ENCODE peak calls at places on chromosomes 16 and 17, in four cellular contexts. X is fibroblast of lung; M is naive thymus-derived CD4-positive, alpha-beta T cell; K is SK-N-SH. V is an unnamed sample.

GRCh38 chr16:85781685-85782370 is 17.5 kb downstream of the EMC8 start:
- DNase-seq in X (peak; percentile 82), M (no peak), K (no peak), V (no peak)

GRCh38 chr16:3797473-3797872 is 80.1 kb upstream of the TRAP1 start:
- DNase-seq in X (no peak), M (no peak), K (no peak), V (no peak)

GRCh38 chr16:472199-472504 is 46.7 kb downstream of the RAB11FIP3 start:
- DNase-seq in X (no peak), M (no peak), K (no peak), V (no peak)

GRCh38 chr17:8056232-8056975 is 17.5 kb downstream of the ALOX15B start:
- DNase-seq in X (peak; percentile 83), M (no peak), K (no peak), V (peak; percentile 44)

GRCh38 chr17:73304971-73305786 is 6.6 kb downstream of the CDC42EP4 start:
- DNase-seq in X (peak; percentile 83), M (no peak), K (no peak), V (peak; percentile 31)

GRCh38 chr17:17107891-17108680 is 65.8 kb downstream of the MPRIP start:
- DNase-seq in X (peak; percentile 82), M (no peak), K (peak; percentile 38), V (no peak)

GRCh38 chr16:80583466-80583865 is 42.7 kb downstream of the DYNLRB2 start:
- DNase-seq in X (peak; percentile 34), M (no peak), K (no peak), V (no peak)

GRCh38 chr16:71311553-71312158 is 22.5 kb upstream of the CMTR2 start:
- DNase-seq in X (peak; percentile 6), M (peak; percentile 16), K (peak; percentile 61), V (no peak)

GRCh38 chr16:3456374-3456773 is 12.9 kb downstream of the NAA60 start:
- DNase-seq in X (no peak), M (no peak), K (no peak), V (no peak)

GRCh38 chr17:74185786-74186185 is 17.7 kb upstream of the RPL38 start:
- DNase-seq in X (no peak), M (no peak), K (no peak), V (no peak)

GRCh38 chr17:8859804-8860430 is 7.6 kb downstream of the PIK3R6 start:
- DNase-seq in X (no peak), M (no peak), K (no peak), V (no peak)

GRCh38 chr16:48330847-48331204 is 54.4 kb downstream of the SIAH1 start:
- DNase-seq in X (no peak), M (no peak), K (no peak), V (no peak)

GRCh38 chr16:48123104-48123788 is 32.5 kb downstream of the ABCC12 start:
- DNase-seq in X (peak; percentile 97), M (no peak), K (no peak), V (peak; percentile 98)

GRCh38 chr16:71344315-71344905 is 14.1 kb upstream of the CALB2 start:
- DNase-seq in X (no peak), M (no peak), K (no peak), V (no peak)

GRCh38 chr16:84543931-84544776 is 39.7 kb upstream of the MEAK7 start:
- DNase-seq in X (no peak), M (peak; percentile 28), K (no peak), V (no peak)

GRCh38 chr17:21042434-21043295 is at the start of gene USP22:
- DNase-seq in X (no peak), M (no peak), K (peak; percentile 92), V (no peak)

GRCh38 chr17:7295230-7296180 is 1.1 kb upstream of the YBX2 start:
- DNase-seq in X (no peak), M (no peak), K (peak; percentile 14), V (no peak)

GRCh38 chr17:55056530-55056929 is 88.0 kb downstream of the STXBP4 start:
- DNase-seq in X (no peak), M (no peak), K (peak; percentile 13), V (no peak)

GRCh38 chr16:3861808-3862451 is 18.6 kb downstream of the CREBBP start:
- DNase-seq in X (no peak), M (no peak), K (no peak), V (no peak)

GRCh38 chr16:70306880-70307279 is 7.9 kb downstream of the DDX19B start:
- DNase-seq in X (no peak), M (no peak), K (no peak), V (no peak)

GRCh38 chr16:54946909-54947308 is 16.2 kb downstream of the IRX5 start:
- DNase-seq in X (no peak), M (no peak), K (no peak), V (no peak)

GRCh38 chr16:11050954-11051353 is 106.6 kb downstream of the CLEC16A start:
- DNase-seq in X (no peak), M (no peak), K (no peak), V (no peak)

GRCh38 chr17:27760069-27760885 is 40.1 kb downstream of the NOS2 start:
- DNase-seq in X (peak; percentile 31), M (peak; percentile 44), K (peak; percentile 77), V (no peak)

GRCh38 chr17:41486809-41487530 is 2.7 kb downstream of the KRT36 start:
- DNase-seq in X (no peak), M (no peak), K (peak; percentile 40), V (no peak)

GRCh38 chr17:45320931-45321461 is 4.2 kb upstream of the MAP3K14 start:
- DNase-seq in X (peak; percentile 97), M (no peak), K (no peak), V (peak; percentile 97)

GRCh38 chr17:39104046-39104445 is 47.4 kb downstream of the PLXDC1 start:
- DNase-seq in X (peak; percentile 79), M (no peak), K (no peak), V (no peak)

GRCh38 chr17:17882182-17882581 is 45.4 kb upstream of the SREBF1 start:
- DNase-seq in X (no peak), M (no peak), K (no peak), V (no peak)

GRCh38 chr16:48558269-48558915 is 51.6 kb downstream of the N4BP1 start:
- DNase-seq in X (peak; percentile 55), M (no peak), K (no peak), V (no peak)

GRCh38 chr16:65323655-65324237 is 201.9 kb upstream of the CDH11 start:
- DNase-seq in X (no peak), M (no peak), K (no peak), V (no peak)

DNA sequence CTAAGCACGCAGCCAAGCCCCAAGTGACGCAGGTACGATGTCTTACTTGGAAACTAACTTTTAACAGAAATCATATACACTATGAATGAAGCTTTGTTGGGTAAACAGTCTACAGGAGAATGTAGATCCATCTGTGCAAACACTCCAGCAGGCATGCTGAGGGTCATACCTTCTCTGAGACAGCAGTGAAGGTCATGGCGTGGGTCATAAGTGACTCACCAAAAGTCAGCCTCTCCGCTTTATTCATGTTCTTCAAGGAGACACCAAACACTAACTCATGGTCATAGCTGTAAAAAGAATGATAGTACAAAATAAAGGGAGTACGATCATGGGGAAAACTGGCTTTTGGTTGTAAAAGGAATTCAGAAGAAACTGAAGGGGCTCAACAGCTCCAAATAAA is 20.6 kb downstream of the BLMH start:
- DNase-seq in X (peak; percentile 31), M (no peak), K (no peak), V (no peak)
- H3K36me3 ChIP-seq in X (peaks cover 6% of the 10 kb centered on the region), M (peaks cover 17% of the 10 kb centered on the region), K (peaks cover 60% of the 10 kb centered on the region), V (no peaks in the 10 kb centered on the region)

GRCh38 chr16:1899641-1900451 is 18.4 kb downstream of the HS3ST6 start:
- DNase-seq in X (no peak), M (no peak), K (no peak), V (no peak)

GRCh38 chr16:1903220-1903574 is 15.0 kb downstream of the HS3ST6 start:
- DNase-seq in X (no peak), M (no peak), K (no peak), V (no peak)

GRCh38 chr16:1903845-1904820 is 14.1 kb downstream of the HS3ST6 start:
- DNase-seq in X (no peak), M (no peak), K (peak; percentile 37), V (no peak)

GRCh38 chr16:1900452-1900774 is 17.8 kb downstream of the HS3ST6 start:
- DNase-seq in X (no peak), M (no peak), K (no peak), V (no peak)

DNA sequence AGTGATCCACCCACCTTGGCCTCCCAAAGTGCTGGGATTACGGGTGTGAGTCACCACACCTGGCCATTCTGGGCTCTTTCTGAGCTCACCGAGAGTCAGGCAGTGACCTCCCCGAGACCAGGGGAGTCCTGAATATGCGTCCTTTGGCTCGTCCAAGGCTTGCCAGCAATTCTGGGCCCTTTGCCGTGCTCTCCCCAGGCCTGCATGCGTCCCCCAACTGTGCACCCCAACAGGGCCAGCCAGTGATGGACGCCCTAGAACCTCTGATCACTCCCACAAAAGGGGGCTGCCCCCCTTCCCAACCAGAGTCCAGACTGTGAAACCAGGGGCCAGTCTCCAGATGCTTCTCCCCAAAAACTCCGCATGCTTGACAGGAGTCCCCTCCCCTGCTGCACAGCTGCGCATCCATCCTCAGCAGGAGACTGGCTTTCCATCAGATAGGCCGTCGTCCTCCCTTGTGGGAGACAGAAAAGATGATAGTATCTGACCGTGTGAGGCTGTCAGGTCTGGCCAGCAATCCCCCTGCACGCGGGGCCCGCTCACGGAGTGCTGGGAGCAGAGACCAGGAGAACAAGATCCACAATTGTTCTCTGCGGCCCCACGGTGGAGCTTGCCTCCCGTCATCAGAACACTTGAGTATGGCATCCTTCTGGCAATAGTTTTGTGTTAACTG is 15.5 kb downstream of the HS3ST6 start:
- DNase-seq in X (no peak), M (no peak), K (peak; percentile 48), V (no peak)
- H3K27me3 ChIP-seq in X (peaks cover 9% of the 10 kb centered on the region), M (no peaks in the 10 kb centered on the region), K (peaks cover 5% of the 10 kb centered on the region), V (peaks cover 35% of the 10 kb centered on the region)

DNA sequence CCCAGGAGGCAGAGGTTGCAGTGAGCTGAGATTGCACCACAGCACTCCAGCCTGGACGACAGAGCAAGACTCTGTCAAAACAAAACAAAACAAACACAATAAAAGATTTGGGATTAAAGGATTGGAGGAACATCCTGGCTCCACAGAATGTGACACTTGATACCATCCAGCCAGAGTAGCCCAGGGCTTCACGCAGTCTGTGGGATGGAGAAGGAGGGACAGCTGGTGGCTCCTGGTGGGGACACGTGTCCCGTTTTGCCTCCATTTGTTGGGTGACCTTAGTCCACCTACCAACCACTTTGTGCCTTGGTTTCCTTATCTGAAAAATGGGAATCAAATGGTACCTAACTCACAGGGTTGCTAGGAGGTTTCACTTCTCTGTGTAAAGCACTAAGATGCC is 12.4 kb upstream of the CYB561 start:
- DNase-seq in X (no peak), M (no peak), K (peak; percentile 13), V (no peak)
- H3K4me3 ChIP-seq in X (no peak overlapping the region), M (no peak overlapping the region), K (no peak overlapping the region), V (no peak overlapping the region)

DNA sequence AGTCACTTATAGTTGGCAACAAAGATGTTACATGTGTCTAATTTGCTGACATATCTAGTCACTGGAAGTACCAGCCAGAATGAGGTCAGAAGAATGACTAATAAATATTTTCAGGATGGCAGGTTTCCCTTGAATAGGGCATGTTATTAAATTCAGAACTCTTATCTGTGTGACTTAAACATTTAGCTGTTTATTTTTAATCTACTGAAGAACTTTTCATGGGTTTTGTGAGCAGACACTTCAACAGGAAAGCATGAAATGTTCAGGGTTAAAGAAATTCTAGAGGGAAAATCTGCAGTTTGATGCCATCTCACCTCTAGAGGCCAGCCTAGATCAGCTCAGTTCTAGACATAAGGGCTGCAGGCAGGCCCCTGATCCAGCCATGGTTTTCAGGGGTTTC is 13.2 kb downstream of the JPT2 start:
- DNase-seq in X (peak; percentile 32), M (no peak), K (no peak), V (no peak)
- H3K36me3 ChIP-seq in X (peaks cover 9% of the 10 kb centered on the region), M (peaks cover 5% of the 10 kb centered on the region), K (peaks cover 54% of the 10 kb centered on the region), V (peaks cover 13% of the 10 kb centered on the region)